ENCODE peak calls at places on chromosomes 7 and 10, in four cellular contexts. Z is CD14-positive monocyte, I is left lung, T is fibroblast of lung. X is an unnamed sample.

GRCh38 chr7:149822353-149822943 is 15.7 kb upstream of the ZNF862 start:
- DNase-seq in Z (peak), I (peak), T (no peak), X (no peak)

GRCh38 chr10:71217266-71218045 is 5.1 kb downstream of the UNC5B start:
- DNase-seq in Z (no peak), I (no peak), T (no peak), X (peak)

GRCh38 chr7:78413568-78413967 is 615.0 kb downstream of the PHTF2 start:
- DNase-seq in Z (no peak), I (no peak), T (no peak), X (no peak)

GRCh38 chr7:128459394-128459878 is 3.8 kb downstream of the HILPDA start:
- DNase-seq in Z (peak), I (no peak), T (peak), X (peak)

GRCh38 chr10:5861269-5862031 is 28.2 kb downstream of the ANKRD16 start:
- DNase-seq in Z (no peak), I (no peak), T (peak), X (peak)

GRCh38 chr10:6574777-6575176 is 5.3 kb downstream of the PRKCQ start:
- DNase-seq in Z (no peak), I (no peak), T (no peak), X (no peak)

GRCh38 chr7:101882595-101883564 is 65.5 kb downstream of the CUX1 start:
- DNase-seq in Z (peak), I (no peak), T (peak), X (peak)

GRCh38 chr7:2157473-2158279 is 75.1 kb downstream of the MAD1L1 start:
- DNase-seq in Z (no peak), I (peak), T (peak), X (peak)

GRCh38 chr10:33537066-33537465 is 202.6 kb upstream of the NRP1 start:
- DNase-seq in Z (no peak), I (no peak), T (peak), X (no peak)

GRCh38 chr10:113226404-113226803 is 276.4 kb downstream of the TCF7L2 start:
- DNase-seq in Z (no peak), I (no peak), T (no peak), X (no peak)

GRCh38 chr7:35331730-35332678 is 78.1 kb upstream of the TBX20 start:
- DNase-seq in Z (no peak), I (peak), T (no peak), X (no peak)

GRCh38 chr10:1141261-1141660 is 85.1 kb downstream of the WDR37 start:
- DNase-seq in Z (no peak), I (no peak), T (no peak), X (no peak)

GRCh38 chr10:4941540-4942330 is 21.5 kb upstream of the AKR1C1 start:
- DNase-seq in Z (no peak), I (no peak), T (no peak), X (peak)

GRCh38 chr7:121027761-121028681 is 39.5 kb downstream of the CPED1 start:
- DNase-seq in Z (no peak), I (no peak), T (peak), X (no peak)

GRCh38 chr7:117774943-117775342 is 98.3 kb downstream of the CTTNBP2 start:
- DNase-seq in Z (no peak), I (no peak), T (no peak), X (no peak)

GRCh38 chr10:33776419-33776818 is 442.0 kb upstream of the NRP1 start:
- DNase-seq in Z (no peak), I (no peak), T (no peak), X (no peak)

GRCh38 chr10:48697091-48697490 is 12.4 kb downstream of the WDFY4 start:
- DNase-seq in Z (no peak), I (no peak), T (no peak), X (no peak)

GRCh38 chr7:28036748-28037147 is 143.8 kb downstream of the JAZF1 start:
- DNase-seq in Z (no peak), I (no peak), T (no peak), X (no peak)

GRCh38 chr7:156578978-156579430 is 61.6 kb upstream of the RNF32 start:
- DNase-seq in Z (no peak), I (no peak), T (no peak), X (no peak)

GRCh38 chr7:66460921-66461361 is 167.7 kb upstream of the KCTD7 start:
- DNase-seq in Z (no peak), I (no peak), T (no peak), X (no peak)

GRCh38 chr7:69656890-69657289 is 58.6 kb downstream of the AUTS2 start:
- DNase-seq in Z (no peak), I (no peak), T (no peak), X (no peak)

GRCh38 chr7:15085361-15085760 is 182.8 kb upstream of the DGKB start:
- DNase-seq in Z (no peak), I (no peak), T (no peak), X (no peak)

GRCh38 chr10:133401981-133402725 is 8.2 kb downstream of the MTG1 start:
- DNase-seq in Z (no peak), I (peak), T (no peak), X (no peak)

GRCh38 chr7:135160858-135161653 is 9.5 kb downstream of the CYREN start:
- DNase-seq in Z (peak), I (no peak), T (no peak), X (no peak)

GRCh38 chr10:18516851-18517250 is 134.5 kb downstream of the NSUN6 start:
- DNase-seq in Z (no peak), I (no peak), T (no peak), X (no peak)

GRCh38 chr7:26451997-26452396 is 160.3 kb downstream of the SNX10 start:
- DNase-seq in Z (no peak), I (no peak), T (no peak), X (no peak)

GRCh38 chr10:26780793-26781601 is 79.8 kb downstream of the ABI1 start:
- DNase-seq in Z (peak), I (no peak), T (peak), X (peak)

GRCh38 chr10:58508316-58508715 is 4.4 kb upstream of the BICC1 start:
- DNase-seq in Z (no peak), I (no peak), T (peak), X (peak)

GRCh38 chr10:93591065-93591808 is 9.8 kb downstream of the RBP4 start:
- DNase-seq in Z (no peak), I (no peak), T (no peak), X (no peak)

GRCh38 chr10:24969732-24970330 is 17.4 kb upstream of the PRTFDC1 start:
- DNase-seq in Z (no peak), I (no peak), T (no peak), X (no peak)

GRCh38 chr10:6390213-6390612 is 187.5 kb downstream of the PFKFB3 start:
- DNase-seq in Z (no peak), I (no peak), T (no peak), X (no peak)

GRCh38 chr10:13893926-13894325 is 307.2 kb downstream of the PRPF18 start:
- DNase-seq in Z (no peak), I (no peak), T (no peak), X (no peak)

GRCh38 chr10:35467186-35467585 is 130.9 kb downstream of the CCNY start:
- DNase-seq in Z (no peak), I (no peak), T (no peak), X (no peak)

GRCh38 chr10:35466661-35467060 is 130.4 kb downstream of the CCNY start:
- DNase-seq in Z (no peak), I (no peak), T (no peak), X (no peak)

GRCh38 chr10:35470967-35471366 is 134.2 kb upstream of the GJD4 start:
- DNase-seq in Z (no peak), I (no peak), T (no peak), X (no peak)

GRCh38 chr10:35470535-35470934 is 134.2 kb downstream of the CCNY start:
- DNase-seq in Z (no peak), I (no peak), T (no peak), X (no peak)

DNA sequence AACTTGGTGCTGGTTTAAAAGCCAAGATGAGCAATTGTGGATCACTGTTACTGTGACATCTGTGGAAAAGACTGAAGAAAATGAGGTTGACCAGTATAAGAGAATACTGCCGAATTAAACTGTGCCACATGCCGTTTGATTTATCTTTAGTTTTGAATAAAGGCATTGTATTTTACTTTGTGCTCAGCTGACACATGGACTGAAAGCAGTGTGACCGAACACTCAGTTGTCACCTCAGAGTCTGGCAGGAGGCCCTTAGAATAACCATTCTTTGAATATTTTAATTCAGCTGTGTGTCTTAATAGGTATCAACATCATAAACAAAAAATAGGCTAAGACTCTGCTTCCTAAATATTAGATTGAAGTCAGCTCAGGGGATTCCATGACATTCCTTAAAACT is 133.7 kb upstream of the GJD4 start:
- DNase-seq in Z (no peak), I (no peak), T (no peak), X (no peak)
- TF ChIP-seq CTCF in Z (no peak), I (no peak), T (no peak), X (no peak)

GRCh38 chr7:151411551-151411950 is 1.7 kb upstream of the WDR86 start:
- DNase-seq in Z (no peak), I (no peak), T (no peak), X (no peak)
- TF ChIP-seq CTCF in Z (no peak), I (no peak), T (no peak), X (no peak)

GRCh38 chr7:100248483-100248882 is 28.7 kb downstream of the PVRIG start:
- DNase-seq in Z (no peak), I (no peak), T (no peak), X (no peak)

GRCh38 chr7:100247152-100247757 is 27.5 kb downstream of the PVRIG start:
- DNase-seq in Z (no peak), I (no peak), T (peak), X (peak)
- TF ChIP-seq CTCF in Z (no peak), I (no peak), T (peak), X (peak)

GRCh38 chr7:51357821-51358220 is 41.2 kb upstream of the COBL start:
- DNase-seq in Z (no peak), I (no peak), T (no peak), X (no peak)
- TF ChIP-seq CTCF in Z (no peak), I (no peak), T (no peak), X (peak)

GRCh38 chr10:96828609-96829008 is 3.5 kb upstream of the LCOR start:
- DNase-seq in Z (no peak), I (no peak), T (no peak), X (no peak)

GRCh38 chr10:96831867-96832720 is at the start of gene LCOR:
- DNase-seq in Z (peak), I (peak), T (peak), X (peak)

GRCh38 chr10:96831200-96831866 is 765 bp upstream of the LCOR start:
- DNase-seq in Z (no peak), I (no peak), T (no peak), X (peak)

GRCh38 chr10:96829029-96829773 is 2.9 kb upstream of the LCOR start:
- DNase-seq in Z (no peak), I (no peak), T (no peak), X (no peak)

GRCh38 chr10:96830511-96831199 is 1.4 kb upstream of the LCOR start:
- DNase-seq in Z (no peak), I (no peak), T (peak), X (peak)
- TF ChIP-seq CTCF in Z (peak), I (peak), T (peak), X (peak)

DNA sequence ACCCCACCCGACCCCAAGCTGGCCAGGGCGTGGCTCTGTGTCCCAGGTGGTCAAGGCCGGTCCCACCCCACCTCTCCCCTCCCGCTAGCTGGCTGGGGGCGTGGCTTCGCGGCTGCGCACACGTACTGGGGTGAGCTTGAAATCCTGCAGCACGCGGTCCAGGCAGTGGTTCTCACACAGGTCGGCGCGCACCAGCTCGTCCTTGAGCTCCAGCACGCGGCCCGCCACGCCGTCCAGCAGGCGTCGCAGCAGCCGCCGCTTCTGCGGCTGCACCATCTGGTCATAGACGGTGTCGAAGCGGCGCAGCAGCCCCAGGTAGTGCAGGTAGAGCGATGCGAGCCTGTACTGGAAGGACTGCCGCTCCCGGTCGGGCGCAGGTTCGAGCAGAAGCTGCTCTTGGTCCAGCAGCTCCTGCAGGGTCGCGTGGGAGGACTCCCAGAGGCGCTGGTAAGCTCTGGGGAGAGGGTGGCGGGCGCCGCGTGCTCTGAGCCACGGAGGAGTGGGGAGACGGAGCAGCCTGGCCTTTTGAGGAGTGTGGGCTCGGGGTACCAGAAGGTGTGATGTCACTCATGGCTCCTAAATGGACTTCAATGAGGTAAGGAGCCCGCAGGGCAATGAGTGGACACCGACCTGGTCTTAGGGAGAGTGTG is 5.8 kb downstream of the H2BK1 start:
- DNase-seq in Z (no peak), I (no peak), T (no peak), X (no peak)
- TF ChIP-seq CTCF in Z (no peak), I (no peak), T (no peak), X (no peak)